ENCODE peak calls at places on chromosomes 16 and 17, in eight cellular contexts. U is HCT116, M is heart left ventricle, G is right lobe of liver, A is upper lobe of left lung, I is lower leg skin, Y is spleen, P is sigmoid colon. H is an unnamed sample.

GRCh38 chr16:68369168-68369567 is 58.3 kb downstream of the PRMT7 start:
- DNase-seq in U (no peak), M (no peak), G (no peak), A (peak), I (no peak), Y (no peak), P (no peak), H (no peak)

GRCh38 chr17:57294629-57295501 is 38.5 kb downstream of the MSI2 start:
- DNase-seq in U (peak), M (peak), G (no peak), A (no peak), I (no peak), Y (no peak), P (no peak), H (peak)

GRCh38 chr17:16040710-16041251 is 41.2 kb downstream of the TTC19 start:
- DNase-seq in U (no peak), M (no peak), G (peak), A (no peak), I (no peak), Y (no peak), P (no peak), H (no peak)

GRCh38 chr16:69917739-69918138 is 33.4 kb upstream of the CLEC18A start:
- DNase-seq in U (no peak), M (peak), G (peak), A (peak), I (no peak), Y (no peak), P (peak), H (no peak)

GRCh38 chr16:16158741-16159374 is 64.4 kb downstream of the ABCC6 start:
- DNase-seq in U (no peak), M (no peak), G (no peak), A (no peak), I (no peak), Y (no peak), P (no peak), H (no peak)

GRCh38 chr16:28133666-28134065 is 70.2 kb upstream of the GSG1L start:
- DNase-seq in U (no peak), M (no peak), G (no peak), A (no peak), I (no peak), Y (no peak), P (no peak), H (no peak)

GRCh38 chr16:27759947-27760844 is 210.3 kb downstream of the KATNIP start:
- DNase-seq in U (no peak), M (no peak), G (no peak), A (no peak), I (no peak), Y (no peak), P (no peak), H (peak)

GRCh38 chr17:39529455-39529854 is 68.2 kb downstream of the CDK12 start:
- DNase-seq in U (no peak), M (no peak), G (no peak), A (no peak), I (no peak), Y (no peak), P (no peak), H (peak)

GRCh38 chr17:44205962-44206824 is 6.5 kb upstream of the ATXN7L3 start:
- DNase-seq in U (no peak), M (no peak), G (no peak), A (no peak), I (no peak), Y (no peak), P (no peak), H (no peak)

GRCh38 chr17:73424571-73424970 is 112.8 kb upstream of the CDC42EP4 start:
- DNase-seq in U (no peak), M (no peak), G (no peak), A (no peak), I (no peak), Y (peak), P (peak), H (no peak)

GRCh38 chr16:27767971-27768591 is 218.1 kb downstream of the KATNIP start:
- DNase-seq in U (no peak), M (no peak), G (no peak), A (no peak), I (no peak), Y (peak), P (no peak), H (no peak)

GRCh38 chr17:3763777-3764170 is 37.2 kb downstream of the ITGAE start:
- DNase-seq in U (no peak), M (no peak), G (no peak), A (no peak), I (no peak), Y (peak), P (no peak), H (no peak)

GRCh38 chr17:62792122-62792800 is 15.9 kb downstream of the MARCHF10 start:
- DNase-seq in U (peak), M (no peak), G (no peak), A (no peak), I (no peak), Y (no peak), P (no peak), H (no peak)

GRCh38 chr17:5758651-5759050 is 174.3 kb upstream of the NLRP1 start:
- DNase-seq in U (peak), M (no peak), G (no peak), A (no peak), I (no peak), Y (no peak), P (no peak), H (peak)

GRCh38 chr16:15822957-15823356 is 33.9 kb downstream of the MYH11 start:
- DNase-seq in U (no peak), M (no peak), G (no peak), A (peak), I (no peak), Y (peak), P (peak), H (no peak)

GRCh38 chr16:67847064-67847861 is at the start of gene CENPT:
- DNase-seq in U (no peak), M (no peak), G (peak), A (peak), I (no peak), Y (no peak), P (peak), H (peak)

GRCh38 chr16:59635674-59636073 is 901.6 kb upstream of the GOT2 start:
- DNase-seq in U (no peak), M (no peak), G (no peak), A (no peak), I (no peak), Y (no peak), P (no peak), H (no peak)

GRCh38 chr17:19327039-19327776 is 35.3 kb downstream of the B9D1 start:
- DNase-seq in U (peak), M (peak), G (no peak), A (no peak), I (no peak), Y (no peak), P (peak), H (no peak)

GRCh38 chr16:66418165-66418962 is 8.7 kb upstream of the BEAN1 start:
- DNase-seq in U (no peak), M (no peak), G (no peak), A (no peak), I (no peak), Y (no peak), P (peak), H (no peak)

GRCh38 chr17:57638284-57638683 is 106.8 kb downstream of the CCDC182 start:
- DNase-seq in U (no peak), M (no peak), G (no peak), A (no peak), I (no peak), Y (peak), P (no peak), H (no peak)

GRCh38 chr17:40862985-40863733 is 3.9 kb downstream of the KRT12 start:
- DNase-seq in U (no peak), M (no peak), G (no peak), A (peak), I (no peak), Y (no peak), P (no peak), H (peak)

GRCh38 chr17:47373002-47373401 is 49.2 kb downstream of the EFCAB13 start:
- DNase-seq in U (no peak), M (no peak), G (no peak), A (no peak), I (no peak), Y (no peak), P (no peak), H (no peak)

GRCh38 chr17:79925242-79925957 is 86.2 kb upstream of the CBX4 start:
- DNase-seq in U (no peak), M (peak), G (peak), A (peak), I (no peak), Y (peak), P (no peak), H (peak)

GRCh38 chr16:47851026-47851610 is 304.7 kb downstream of the ABCC12 start:
- DNase-seq in U (no peak), M (no peak), G (no peak), A (no peak), I (no peak), Y (no peak), P (no peak), H (no peak)

GRCh38 chr17:82372591-82373452 is 1.3 kb downstream of the UTS2R start:
- DNase-seq in U (no peak), M (no peak), G (no peak), A (no peak), I (no peak), Y (peak), P (no peak), H (no peak)

GRCh38 chr16:84618428-84619102 is 687 bp upstream of the COTL1 start:
- DNase-seq in U (peak), M (peak), G (peak), A (no peak), I (no peak), Y (peak), P (no peak), H (no peak)

GRCh38 chr17:79993390-79994221 is 42.1 kb downstream of the TBC1D16 start:
- DNase-seq in U (no peak), M (peak), G (peak), A (peak), I (peak), Y (peak), P (peak), H (peak)

GRCh38 chr17:12195418-12195817 is 174.7 kb downstream of the MAP2K4 start:
- DNase-seq in U (no peak), M (no peak), G (no peak), A (no peak), I (no peak), Y (no peak), P (no peak), H (no peak)

GRCh38 chr17:82931696-82932060 is 91.9 kb upstream of the ZNF750 start:
- DNase-seq in U (no peak), M (peak), G (peak), A (peak), I (peak), Y (no peak), P (peak), H (no peak)

GRCh38 chr16:87465306-87465705 is 27.5 kb downstream of the ZCCHC14 start:
- DNase-seq in U (no peak), M (peak), G (peak), A (no peak), I (peak), Y (no peak), P (peak), H (peak)

GRCh38 chr17:55348749-55349354 is 72.8 kb downstream of the MMD start:
- DNase-seq in U (peak), M (peak), G (peak), A (no peak), I (no peak), Y (no peak), P (peak), H (peak)

GRCh38 chr16:75279277-75279676 is 27.9 kb upstream of the BCAR1 start:
- DNase-seq in U (no peak), M (no peak), G (no peak), A (no peak), I (no peak), Y (peak), P (no peak), H (no peak)

GRCh38 chr17:44960654-44961053 is 7.4 kb downstream of the C1QL1 start:
- DNase-seq in U (no peak), M (no peak), G (no peak), A (no peak), I (no peak), Y (no peak), P (peak), H (no peak)

GRCh38 chr16:80150978-80151705 is 389.7 kb upstream of the DYNLRB2 start:
- DNase-seq in U (no peak), M (no peak), G (no peak), A (no peak), I (no peak), Y (no peak), P (no peak), H (no peak)

GRCh38 chr16:68081796-68082567 is 3.2 kb upstream of the NFATC3 start:
- DNase-seq in U (no peak), M (no peak), G (no peak), A (no peak), I (no peak), Y (no peak), P (no peak), H (peak)

GRCh38 chr17:17724991-17725852 is 44.0 kb downstream of the RAI1 start:
- DNase-seq in U (no peak), M (no peak), G (peak), A (no peak), I (no peak), Y (no peak), P (no peak), H (no peak)

GRCh38 chr17:7019839-7020519 is 2.9 kb upstream of the BCL6B start:
- DNase-seq in U (no peak), M (peak), G (no peak), A (peak), I (peak), Y (peak), P (peak), H (no peak)

GRCh38 chr17:7016886-7017826 is 4.7 kb downstream of the RNASEK start:
- DNase-seq in U (no peak), M (no peak), G (no peak), A (no peak), I (no peak), Y (no peak), P (no peak), H (no peak)

GRCh38 chr17:7019406-7019805 is 3.4 kb upstream of the BCL6B start:
- DNase-seq in U (no peak), M (no peak), G (no peak), A (no peak), I (no peak), Y (peak), P (no peak), H (no peak)

GRCh38 chr17:7017827-7018200 is 5.0 kb upstream of the BCL6B start:
- DNase-seq in U (no peak), M (no peak), G (no peak), A (no peak), I (no peak), Y (no peak), P (no peak), H (no peak)

GRCh38 chr17:7018331-7018964 is 4.4 kb upstream of the BCL6B start:
- DNase-seq in U (no peak), M (peak), G (no peak), A (peak), I (peak), Y (no peak), P (peak), H (no peak)
- TF ChIP-seq POLR2A in U (no peak), M (peak), G (no peak), A (no peak), I (no peak), Y (no peak), P (no peak), H (no peak)

GRCh38 chr17:42313773-42314566 is 25.7 kb downstream of the STAT5A start:
- DNase-seq in U (no peak), M (no peak), G (no peak), A (peak), I (peak), Y (no peak), P (no peak), H (peak)
- TF ChIP-seq POLR2A in U (no peak), M (no peak), G (no peak), A (no peak), I (no peak), Y (no peak), P (no peak), H (no peak)

DNA sequence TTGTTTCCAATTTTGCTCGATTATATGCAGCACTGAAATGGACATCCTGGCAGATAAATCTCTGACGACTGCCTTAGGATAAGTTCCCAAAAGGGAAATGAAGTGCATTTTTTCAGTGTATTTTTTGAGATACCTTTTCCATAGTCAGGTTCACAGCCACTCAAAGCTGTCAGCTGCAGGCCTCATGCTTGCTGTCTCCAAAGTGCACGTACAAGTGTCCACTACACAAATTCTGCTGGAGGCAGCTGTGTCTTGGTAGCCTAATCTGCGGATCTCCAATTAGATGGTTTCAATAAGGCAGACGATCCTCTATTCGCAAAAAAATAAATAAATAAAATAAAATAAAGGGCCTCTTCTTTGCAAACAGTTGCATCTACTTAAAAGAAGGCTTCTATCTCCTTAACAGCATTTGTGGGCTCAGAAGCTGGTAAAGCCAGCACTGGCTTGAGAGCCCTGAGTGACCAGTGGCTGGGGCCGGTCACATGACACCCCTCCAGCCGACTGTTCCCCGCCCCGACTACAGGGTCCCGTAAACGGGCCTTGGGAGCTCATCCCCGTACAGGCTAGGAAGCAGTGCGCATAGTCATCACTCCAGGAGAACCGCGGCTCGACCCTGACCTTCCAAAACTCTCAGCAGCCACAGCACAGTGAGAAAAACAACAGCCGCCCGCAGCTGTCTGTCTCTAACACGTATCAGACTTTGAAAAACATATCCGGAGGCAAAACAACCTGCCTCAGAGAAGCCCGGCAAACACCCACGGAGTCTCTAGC is 18.8 kb downstream of the RPH3AL start:
- DNase-seq in U (no peak), M (peak), G (peak), A (no peak), I (no peak), Y (peak), P (peak), H (no peak)
- TF ChIP-seq POLR2A in U (no peak), M (peak), G (peak), A (no peak), I (no peak), Y (no peak), P (peak), H (no peak)

GRCh38 chr16:3369073-3369472 is 13.4 kb downstream of the OR2C1 start:
- DNase-seq in U (no peak), M (no peak), G (no peak), A (no peak), I (no peak), Y (no peak), P (no peak), H (no peak)

GRCh38 chr16:3362931-3363330 is 7.2 kb downstream of the OR2C1 start:
- DNase-seq in U (no peak), M (no peak), G (no peak), A (no peak), I (no peak), Y (no peak), P (no peak), H (no peak)

GRCh38 chr16:3363793-3364192 is 8.1 kb downstream of the OR2C1 start:
- DNase-seq in U (peak), M (no peak), G (no peak), A (no peak), I (no peak), Y (no peak), P (no peak), H (peak)

GRCh38 chr16:3364774-3365427 is 9.2 kb downstream of the OR2C1 start:
- DNase-seq in U (no peak), M (peak), G (peak), A (peak), I (peak), Y (peak), P (peak), H (peak)
- TF ChIP-seq POLR2A in U (no peak), M (peak), G (no peak), A (no peak), I (no peak), Y (no peak), P (no peak), H (peak)

GRCh38 chr17:49223517-49224197 is 6.9 kb downstream of the PHOSPHO1 start:
- DNase-seq in U (peak), M (peak), G (peak), A (peak), I (peak), Y (peak), P (no peak), H (peak)
- TF ChIP-seq POLR2A in U (no peak), M (no peak), G (no peak), A (no peak), I (no peak), Y (no peak), P (no peak), H (no peak)